ENCODE peak calls at places on chromosomes 1 and 21, in four cellular contexts. N is IMR-90, Y is suprapubic skin, Z is breast epithelium. R is an unnamed sample.

GRCh38 chr1:97849350-97850339 is 71.2 kb downstream of the DPYD start:
- DNase-seq in N (peak), Y (no peak), Z (no peak), R (no peak)

GRCh38 chr1:27643626-27644368 is 8.8 kb upstream of the FGR start:
- DNase-seq in N (peak), Y (no peak), Z (no peak), R (no peak)

GRCh38 chr1:20349971-20350370 is 59.3 kb downstream of the VWA5B1 start:
- DNase-seq in N (no peak), Y (no peak), Z (no peak), R (no peak)

GRCh38 chr21:28371713-28372112 is 621.0 kb downstream of the LTN1 start:
- DNase-seq in N (no peak), Y (no peak), Z (no peak), R (no peak)

GRCh38 chr21:43328591-43329360 is 98.2 kb downstream of the SIK1 start:
- DNase-seq in N (no peak), Y (no peak), Z (no peak), R (no peak)

GRCh38 chr1:22922640-22923039 is 50.0 kb downstream of the LACTBL1 start:
- DNase-seq in N (peak), Y (no peak), Z (no peak), R (no peak)

GRCh38 chr1:8687053-8687452 is 130.4 kb downstream of the RERE start:
- DNase-seq in N (peak), Y (no peak), Z (no peak), R (no peak)

GRCh38 chr1:23525558-23526174 is 5.4 kb downstream of the E2F2 start:
- DNase-seq in N (no peak), Y (no peak), Z (no peak), R (no peak)

GRCh38 chr1:10637833-10638558 is 158.4 kb downstream of the CASZ1 start:
- DNase-seq in N (no peak), Y (no peak), Z (no peak), R (no peak)

GRCh38 chr1:9798236-9799130 is 25.3 kb downstream of the CLSTN1 start:
- DNase-seq in N (peak), Y (peak), Z (peak), R (no peak)

GRCh38 chr1:39898648-39899603 is 2.8 kb downstream of the MYCL start:
- DNase-seq in N (peak), Y (no peak), Z (no peak), R (peak)

GRCh38 chr1:199009447-199009846 is 370.6 kb downstream of the PTPRC start:
- DNase-seq in N (no peak), Y (no peak), Z (no peak), R (no peak)

GRCh38 chr21:16193758-16194606 is 464.2 kb downstream of the USP25 start:
- DNase-seq in N (peak), Y (peak), Z (peak), R (no peak)

GRCh38 chr1:24341260-24341659 is 22.1 kb downstream of the GRHL3 start:
- DNase-seq in N (no peak), Y (no peak), Z (no peak), R (no peak)

GRCh38 chr1:168689726-168690602 is 39.0 kb downstream of the DPT start:
- DNase-seq in N (no peak), Y (no peak), Z (no peak), R (no peak)

GRCh38 chr1:53081384-53082066 is 19.5 kb downstream of the PODN start:
- DNase-seq in N (no peak), Y (no peak), Z (no peak), R (no peak)

GRCh38 chr21:38669186-38669585 is 136.5 kb upstream of the ETS2 start:
- DNase-seq in N (peak), Y (no peak), Z (no peak), R (no peak)

GRCh38 chr21:15875286-15875685 is 145.5 kb downstream of the USP25 start:
- DNase-seq in N (no peak), Y (no peak), Z (no peak), R (no peak)

GRCh38 chr1:78333426-78334012 is 157.3 kb upstream of the PTGFR start:
- DNase-seq in N (peak), Y (no peak), Z (no peak), R (no peak)

DNA sequence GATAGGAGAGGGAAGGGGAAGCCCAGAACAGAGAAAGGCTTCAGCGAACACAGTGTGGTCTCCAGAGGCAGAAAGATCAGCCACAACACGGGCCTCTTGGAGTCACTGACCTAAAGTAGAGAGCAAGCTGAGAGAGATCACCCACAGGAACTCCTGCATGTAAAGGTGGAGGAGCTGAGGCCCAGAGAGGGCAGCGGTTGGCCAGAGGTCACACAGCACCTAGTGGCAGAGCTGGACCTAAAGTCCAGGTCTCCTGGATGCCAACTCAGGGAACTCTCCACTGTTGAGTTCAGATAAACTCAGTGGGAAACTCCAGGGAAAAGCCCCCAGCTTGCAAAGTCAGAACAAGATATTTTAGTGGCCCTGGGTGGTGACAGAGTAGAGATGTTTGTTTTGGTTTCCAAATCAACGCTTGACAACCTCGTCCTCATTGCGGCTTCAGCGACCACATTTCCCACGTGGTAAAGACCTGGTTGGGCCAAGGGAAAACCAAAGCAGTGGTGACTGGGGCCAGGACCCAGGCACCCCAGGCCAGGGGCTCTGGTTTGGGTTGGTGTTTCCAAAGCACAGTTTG is 4.6 kb downstream of the IFFO2 start:
- DNase-seq in N (no peak), Y (no peak), Z (no peak), R (no peak)
- TF ChIP-seq POLR2A in N (no peak), Y (no peak), Z (no peak), R (no peak)

GRCh38 chr1:245128381-245128780 is 26.4 kb upstream of the KIF26B start:
- DNase-seq in N (no peak), Y (peak), Z (no peak), R (no peak)

GRCh38 chr1:245132771-245133170 is 22.0 kb upstream of the KIF26B start:
- DNase-seq in N (no peak), Y (no peak), Z (no peak), R (no peak)

GRCh38 chr1:245129811-245130210 is 25.0 kb upstream of the KIF26B start:
- DNase-seq in N (peak), Y (peak), Z (no peak), R (no peak)

GRCh38 chr1:245129321-245129720 is 25.5 kb upstream of the KIF26B start:
- DNase-seq in N (no peak), Y (no peak), Z (no peak), R (no peak)

GRCh38 chr1:245131026-245131393 is 23.8 kb upstream of the KIF26B start:
- DNase-seq in N (no peak), Y (no peak), Z (no peak), R (no peak)
- H3K4me3 ChIP-seq in N (no peak), Y (no peak), Z (no peak), R (no peak)

DNA sequence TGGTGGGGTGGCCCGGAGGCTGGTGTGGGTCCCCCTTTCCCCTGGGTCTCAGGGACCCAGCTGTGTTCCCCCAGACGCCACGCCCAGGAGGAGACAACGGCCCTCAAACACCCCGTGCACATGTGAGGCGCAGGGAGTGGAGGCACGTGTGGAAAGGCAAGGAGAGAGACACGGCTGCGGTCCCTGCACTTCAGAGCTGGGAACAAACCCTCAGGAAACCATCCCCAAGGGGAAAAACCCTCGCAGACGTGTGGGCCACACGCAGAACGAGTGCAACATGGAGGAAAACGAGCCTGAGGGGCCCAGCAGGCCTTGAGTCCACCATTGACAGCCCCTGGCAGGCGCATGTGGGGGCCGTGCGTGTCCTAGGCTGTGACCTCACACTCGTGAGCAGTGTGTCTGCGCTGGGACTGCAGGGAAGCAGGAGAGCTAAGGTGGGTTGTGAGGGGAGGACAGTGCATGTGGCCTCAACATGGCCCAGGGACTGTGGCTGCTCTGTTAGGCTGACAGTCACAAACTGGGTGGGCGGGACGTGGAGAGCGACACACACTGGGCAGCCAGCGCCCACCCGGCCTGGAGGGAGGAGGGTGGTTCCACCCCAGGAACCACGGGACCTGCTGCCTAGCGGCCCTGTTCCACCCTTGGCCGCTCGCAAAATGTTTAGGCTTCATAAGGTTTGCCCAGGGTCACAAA is 20.0 kb downstream of the ITGB2 start:
- DNase-seq in N (no peak), Y (no peak), Z (no peak), R (no peak)
- TF ChIP-seq POLR2A in N (no peak), Y (no peak), Z (no peak), R (no peak)

GRCh38 chr1:109618614-109619404 is 607 bp downstream of the GNAT2 start:
- DNase-seq in N (no peak), Y (no peak), Z (no peak), R (no peak)
- H3K4me3 ChIP-seq in N (peak), Y (peak), Z (no peak), R (no peak)

GRCh38 chr1:151988405-151988851 is 5.2 kb downstream of the S100A10 start:
- DNase-seq in N (peak), Y (no peak), Z (no peak), R (no peak)
- TF ChIP-seq POLR2A in N (no peak), Y (no peak), Z (no peak), R (no peak)

GRCh38 chr1:197659175-197659574 is 116.1 kb downstream of the DENND1B start:
- DNase-seq in N (no peak), Y (no peak), Z (no peak), R (no peak)
- H3K4me3 ChIP-seq in N (no peak), Y (no peak), Z (no peak), R (no peak)

GRCh38 chr1:32965251-32965643 is 638 bp upstream of the RNF19B start:
- DNase-seq in N (no peak), Y (no peak), Z (no peak), R (no peak)

GRCh38 chr1:32962248-32962896 is 2.2 kb downstream of the RNF19B start:
- DNase-seq in N (peak), Y (no peak), Z (no peak), R (no peak)

GRCh38 chr1:32964461-32965250 is at the start of gene RNF19B:
- DNase-seq in N (peak), Y (peak), Z (peak), R (peak)

GRCh38 chr1:32966900-32967299 is 2.3 kb upstream of the RNF19B start:
- DNase-seq in N (no peak), Y (no peak), Z (no peak), R (no peak)

DNA sequence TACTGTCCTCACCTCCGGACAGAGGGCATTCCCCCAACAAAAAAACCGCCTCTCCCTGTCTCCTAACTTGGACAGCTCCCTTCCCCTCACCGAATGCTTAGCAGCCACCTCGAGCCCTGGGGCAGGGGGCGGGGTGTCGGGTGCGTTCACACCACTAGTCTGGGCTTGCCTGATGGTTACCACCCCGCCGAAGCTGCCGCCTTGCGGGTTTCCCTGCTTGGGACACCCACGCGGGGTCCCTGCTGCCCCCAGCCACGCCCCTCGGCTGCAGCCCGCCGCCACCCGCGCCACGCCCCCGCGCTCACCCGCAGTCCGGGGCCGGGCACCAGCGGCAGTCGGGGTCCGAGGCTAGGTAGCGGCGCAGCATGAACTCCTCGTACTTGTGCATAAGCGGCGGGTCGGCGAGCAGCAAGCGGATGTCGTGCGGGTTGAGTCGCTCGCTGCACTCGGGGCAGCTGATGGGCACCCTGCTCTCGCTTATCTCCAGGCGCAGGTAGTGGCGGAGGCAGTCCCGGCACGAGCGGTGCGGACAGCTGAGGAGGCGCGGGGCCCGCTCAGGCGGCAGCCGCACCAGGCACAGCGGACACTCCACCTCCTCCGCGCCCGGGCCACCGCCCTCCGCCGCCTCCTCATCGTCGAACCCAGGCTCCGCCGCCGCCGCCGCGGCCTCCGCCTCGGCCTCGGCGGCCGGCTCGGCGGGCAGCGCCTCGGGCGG is 706 bp downstream of the RNF19B start:
- DNase-seq in N (peak), Y (peak), Z (peak), R (peak)
- TF ChIP-seq POLR2A in N (no peak), Y (no peak), Z (no peak), R (no peak)

GRCh38 chr21:17775431-17776126 is 43.6 kb downstream of the C21orf91 start:
- DNase-seq in N (no peak), Y (no peak), Z (no peak), R (no peak)
- H3K4me3 ChIP-seq in N (no peak), Y (no peak), Z (no peak), R (no peak)

GRCh38 chr1:149936992-149937705 is 470 bp upstream of the MTMR11 start:
- DNase-seq in N (peak), Y (no peak), Z (no peak), R (no peak)
- TF ChIP-seq POLR2A in N (no peak), Y (no peak), Z (no peak), R (no peak)

GRCh38 chr1:30299393-30299792 is 424.0 kb downstream of the MATN1 start:
- DNase-seq in N (no peak), Y (no peak), Z (no peak), R (no peak)
- H3K4me3 ChIP-seq in N (no peak), Y (no peak), Z (no peak), R (no peak)